ENCODE peak calls at places on chromosomes 7 and 10, in ten cellular contexts. C is tibial nerve; O is SJSA1; G is CD4-positive, alpha-beta memory T cell; M is lung; X is hepatocyte; R is left ventricle myocardium inferior; I is tibial artery; Q is breast epithelium; T is BE2C. E is an unnamed sample.

GRCh38 chr10:105328441-105328840 is 687.4 kb downstream of the SORCS3 start:
- DNase-seq in C (no peak), O (no peak), G (no peak), M (no peak), X (peak; percentile 48), R (no peak), I (no peak), Q (no peak), T (no peak), E (no peak)

GRCh38 chr7:150340024-150340749 is 1.2 kb downstream of the RARRES2 start:
- DNase-seq in C (no peak), O (no peak), G (no peak), M (no peak), X (peak; percentile 69), R (peak; percentile 60), I (peak; percentile 77), Q (no peak), T (no peak), E (no peak)

GRCh38 chr7:129351320-129351719 is 82.9 kb upstream of the STRIP2 start:
- DNase-seq in C (no peak), O (peak; percentile 52), G (no peak), M (no peak), X (no peak), R (no peak), I (no peak), Q (no peak), T (no peak), E (no peak)

GRCh38 chr7:25282194-25282593 is 53.9 kb upstream of the NPVF start:
- DNase-seq in C (no peak), O (no peak), G (no peak), M (no peak), X (peak; percentile 49), R (no peak), I (no peak), Q (no peak), T (no peak), E (no peak)

GRCh38 chr7:94003446-94004023 is 620 bp downstream of the BET1 start:
- DNase-seq in C (no peak), O (peak; percentile 11), G (peak; percentile 44), M (no peak), X (peak; percentile 38), R (no peak), I (no peak), Q (no peak), T (no peak), E (no peak)

GRCh38 chr7:49770838-49771237 is 2.6 kb upstream of the VWC2 start:
- DNase-seq in C (no peak), O (no peak), G (no peak), M (no peak), X (no peak), R (no peak), I (no peak), Q (no peak), T (no peak), E (no peak)

GRCh38 chr7:132009778-132010177 is 453.4 kb upstream of the PODXL start:
- DNase-seq in C (no peak), O (no peak), G (no peak), M (no peak), X (no peak), R (no peak), I (no peak), Q (no peak), T (peak; percentile 37), E (no peak)

GRCh38 chr10:102342462-102342861 is 53.0 kb upstream of the NFKB2 start:
- DNase-seq in C (no peak), O (peak; percentile 11), G (no peak), M (no peak), X (no peak), R (no peak), I (no peak), Q (no peak), T (no peak), E (no peak)

GRCh38 chr10:49139866-49140195 is 6.0 kb upstream of the FAM170B start:
- DNase-seq in C (no peak), O (peak; percentile 83), G (no peak), M (no peak), X (no peak), R (no peak), I (no peak), Q (no peak), T (no peak), E (no peak)

GRCh38 chr10:125774144-125774543 is 1.5 kb downstream of the MMP21 start:
- DNase-seq in C (no peak), O (no peak), G (no peak), M (no peak), X (no peak), R (no peak), I (no peak), Q (no peak), T (no peak), E (no peak)

GRCh38 chr7:1081931-1082401 is 5.9 kb upstream of the GPER1 start:
- DNase-seq in C (no peak), O (peak; percentile 56), G (no peak), M (no peak), X (no peak), R (no peak), I (no peak), Q (no peak), T (peak; percentile 79), E (no peak)

GRCh38 chr7:155497149-155497901 is 39.4 kb downstream of the EN2 start:
- DNase-seq in C (no peak), O (no peak), G (no peak), M (no peak), X (peak; percentile 49), R (no peak), I (no peak), Q (no peak), T (no peak), E (no peak)

GRCh38 chr7:1243964-1244416 is 11.3 kb downstream of the UNCX start:
- DNase-seq in C (no peak), O (no peak), G (no peak), M (no peak), X (no peak), R (no peak), I (no peak), Q (no peak), T (no peak), E (no peak)

DNA sequence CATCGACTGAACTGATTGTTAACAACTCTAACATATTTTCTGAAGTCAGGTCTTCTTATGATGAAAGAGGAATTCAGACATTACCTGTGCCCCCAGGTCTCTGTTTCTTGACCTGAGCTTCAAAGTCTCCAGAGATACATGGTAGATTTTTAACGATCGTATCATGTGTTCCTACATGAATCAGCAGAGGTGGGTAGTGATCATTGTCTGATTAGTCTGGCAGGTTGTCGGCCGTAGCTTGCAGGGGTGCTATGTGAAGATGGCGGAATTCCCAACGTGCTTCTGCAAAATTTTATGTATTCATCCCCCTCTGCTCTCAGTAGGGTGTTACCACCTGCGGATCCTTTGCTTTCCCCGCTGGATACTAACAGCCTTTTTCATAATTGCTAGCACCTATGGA is 581.9 kb downstream of the GATA3 start:
- DNase-seq in C (no peak), O (no peak), G (no peak), M (no peak), X (no peak), R (no peak), I (no peak), Q (no peak), T (no peak), E (no peak)
- H3K4me1 ChIP-seq in C (no peaks in the 10 kb centered on the region), O (no peaks in the 10 kb centered on the region), G (no peaks in the 10 kb centered on the region), M (peaks cover 2% of the 10 kb centered on the region), X (no peaks in the 10 kb centered on the region), R (no peaks in the 10 kb centered on the region), I (no peaks in the 10 kb centered on the region), Q (no peaks in the 10 kb centered on the region), T (peaks cover 29% of the 10 kb centered on the region), E (no peaks in the 10 kb centered on the region)

DNA sequence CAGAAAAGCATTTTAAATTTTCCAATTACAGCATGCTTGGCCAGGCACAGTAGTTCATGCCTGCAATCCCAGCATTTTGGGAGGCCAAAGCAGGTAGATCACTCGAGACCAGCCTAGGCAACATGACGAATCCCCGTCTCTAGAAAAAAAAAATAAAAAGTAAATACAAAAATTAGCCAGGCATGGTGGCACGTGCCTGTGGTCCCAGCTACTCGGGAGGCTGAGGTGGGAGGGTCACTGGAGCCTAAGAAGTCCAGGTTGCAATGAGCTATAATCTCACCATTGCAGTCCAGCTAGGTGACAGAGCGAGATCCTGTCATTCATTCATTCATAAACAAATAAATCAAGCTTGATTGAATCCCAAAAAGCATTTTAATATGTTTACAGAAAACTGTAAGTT is 234.9 kb downstream of the PARD3 start:
- DNase-seq in C (no peak), O (no peak), G (no peak), M (no peak), X (no peak), R (no peak), I (no peak), Q (no peak), T (no peak), E (no peak)
- H3K4me1 ChIP-seq in C (peaks cover 6% of the 10 kb centered on the region), O (peaks cover 36% of the 10 kb centered on the region), G (no peaks in the 10 kb centered on the region), M (peaks cover 14% of the 10 kb centered on the region), X (no peaks in the 10 kb centered on the region), R (peaks cover 54% of the 10 kb centered on the region), I (no peaks in the 10 kb centered on the region), Q (no peaks in the 10 kb centered on the region), T (peaks cover 6% of the 10 kb centered on the region), E (no peaks in the 10 kb centered on the region)

GRCh38 chr7:44636041-44636580 is 29.7 kb downstream of the OGDH start:
- DNase-seq in C (no peak), O (no peak), G (no peak), M (no peak), X (peak; percentile 46), R (no peak), I (no peak), Q (no peak), T (no peak), E (no peak)
- H3K4me1 ChIP-seq in C (peaks cover 65% of the 10 kb centered on the region), O (peaks cover 89% of the 10 kb centered on the region), G (peaks cover 98% of the 10 kb centered on the region), M (peaks cover 36% of the 10 kb centered on the region), X (peaks cover 86% of the 10 kb centered on the region), R (peaks cover 100% of the 10 kb centered on the region), I (peaks cover 4% of the 10 kb centered on the region), Q (peaks cover 6% of the 10 kb centered on the region), T (peaks cover 23% of the 10 kb centered on the region), E (peaks cover 94% of the 10 kb centered on the region)

DNA sequence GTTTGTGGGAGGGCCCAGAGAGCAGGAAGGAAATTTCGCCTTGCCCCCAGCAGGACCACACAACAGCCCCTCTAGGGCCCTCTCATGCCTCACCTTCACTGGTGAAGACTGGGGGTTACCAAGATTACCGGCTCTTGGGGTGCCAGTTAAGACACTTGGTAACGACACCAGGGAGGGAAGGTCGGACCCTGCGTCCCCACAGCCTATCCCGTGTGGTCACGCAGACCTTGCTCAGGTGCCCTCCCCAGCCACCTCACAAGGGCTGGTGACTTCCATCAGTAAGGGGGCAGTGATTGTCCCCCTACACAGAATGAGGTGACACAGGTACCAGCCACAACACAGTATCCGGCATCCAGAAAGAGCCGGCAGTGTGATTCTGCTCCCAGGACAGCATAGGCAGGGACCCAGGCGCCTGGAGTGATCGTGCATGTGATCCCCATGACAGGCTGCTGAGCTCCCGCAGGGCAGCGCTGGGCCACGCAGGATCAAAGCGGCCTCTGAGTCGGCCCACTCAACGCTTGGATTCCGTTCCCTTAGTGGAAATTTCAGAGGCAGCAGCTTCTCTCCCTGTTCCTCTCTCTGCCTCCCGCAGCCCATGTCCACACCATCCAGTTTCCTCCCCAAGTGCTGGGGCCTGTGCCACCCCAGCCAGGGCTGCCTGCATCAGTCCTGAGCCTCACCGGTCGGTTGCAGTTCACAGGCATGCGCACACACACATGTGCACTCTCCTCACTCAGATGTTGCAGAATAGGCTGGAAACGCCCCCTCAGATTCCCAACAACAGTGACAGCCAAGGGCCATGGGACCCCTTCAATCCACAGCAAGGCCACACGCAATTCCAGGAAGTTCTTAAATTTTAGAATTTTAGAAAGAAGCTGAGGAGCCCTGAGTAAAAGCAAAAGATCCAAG is 35.8 kb downstream of the CAMK2B start:
- DNase-seq in C (peak; percentile 8), O (no peak), G (no peak), M (no peak), X (no peak), R (peak; percentile 30), I (peak; percentile 51), Q (no peak), T (peak; percentile 5), E (no peak)
- H3K4me1 ChIP-seq in C (no peaks in the 10 kb centered on the region), O (no peaks in the 10 kb centered on the region), G (no peaks in the 10 kb centered on the region), M (peaks cover 12% of the 10 kb centered on the region), X (peaks cover 5% of the 10 kb centered on the region), R (peaks cover 86% of the 10 kb centered on the region), I (no peaks in the 10 kb centered on the region), Q (no peaks in the 10 kb centered on the region), T (peaks cover 3% of the 10 kb centered on the region), E (no peaks in the 10 kb centered on the region)